ENCODE peak calls at places on chromosomes 13 and 19, in six cellular contexts. U is fibroblast of the aortic adventitia, F is neural progenitor cell, C is ovary, H is AG09309, S is BE2C. Z is an unnamed sample.

GRCh38 chr13:32211788-32212187 is 103.4 kb downstream of the ZAR1L start:
- DNase-seq in S (no peak), U (peak), F (no peak), H (peak), C (no peak), Z (no peak)

GRCh38 chr13:73934215-73934623 is 200.0 kb downstream of the KLF12 start:
- DNase-seq in H (no peak), S (no peak), F (no peak), C (no peak), U (no peak), Z (no peak)

GRCh38 chr13:85497652-85498051 is 301.6 kb downstream of the SLITRK6 start:
- DNase-seq in C (no peak), U (peak), H (peak), S (no peak), F (no peak), Z (no peak)

GRCh38 chr13:25067054-25067453 is 28.9 kb upstream of the PABPC3 start:
- DNase-seq in U (no peak), F (peak), H (no peak), S (no peak), C (no peak), Z (no peak)

GRCh38 chr19:44951179-44952159 is 3.7 kb upstream of the CLPTM1 start:
- DNase-seq in F (peak), U (peak), S (peak), H (peak), C (peak), Z (peak)

GRCh38 chr13:50521750-50522149 is 321.7 kb downstream of the DLEU7 start:
- DNase-seq in F (no peak), H (no peak), S (no peak), C (no peak), U (peak), Z (no peak)

GRCh38 chr13:107883561-107884175 is 331.7 kb downstream of the LIG4 start:
- DNase-seq in C (no peak), U (no peak), F (no peak), S (no peak), H (peak), Z (no peak)

GRCh38 chr13:98141938-98142426 is 912 bp upstream of the FARP1 start:
- DNase-seq in U (no peak), C (peak), H (no peak), F (peak), S (peak), Z (peak)

GRCh38 chr13:26051231-26052135 is at the start of gene SHISA2:
- DNase-seq in F (peak), C (peak), S (peak), U (peak), H (no peak), Z (peak)

GRCh38 chr13:47420568-47420967 is 523.7 kb upstream of the HTR2A start:
- DNase-seq in U (no peak), H (no peak), F (no peak), S (no peak), C (no peak), Z (no peak)

GRCh38 chr13:43196171-43196611 is 172.8 kb downstream of the DNAJC15 start:
- DNase-seq in S (peak), U (peak), F (no peak), C (peak), H (no peak), Z (no peak)
- TF ChIP-seq CTCF in S (peak), U (peak), F (no peak), C (no peak), H (no peak), Z (no peak)

DNA sequence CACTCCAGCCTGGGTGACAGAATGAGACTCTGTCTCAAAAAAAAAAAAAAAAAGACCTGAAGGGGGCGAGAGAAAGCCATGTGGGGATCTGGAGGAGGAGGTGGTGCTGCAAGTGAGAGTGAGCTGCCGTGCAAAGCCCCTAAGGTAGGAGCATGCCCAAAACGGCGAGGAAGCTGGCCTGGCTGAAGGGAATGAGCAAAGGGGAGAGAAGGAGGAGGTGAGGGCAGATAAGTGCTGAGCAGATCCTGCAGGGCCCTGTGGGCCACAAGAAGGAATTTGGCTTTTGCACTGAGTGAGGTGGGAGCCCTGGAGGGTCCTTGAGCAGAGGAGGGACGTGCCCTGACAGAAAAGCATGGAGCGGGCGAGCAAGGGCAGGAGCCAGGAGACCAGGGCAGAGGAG is 19.4 kb upstream of the ADGRE5 start:
- DNase-seq in C (no peak), U (peak), H (no peak), F (peak), S (no peak), Z (peak)
- TF ChIP-seq CTCF in C (no peak), U (no peak), H (peak), F (peak), S (peak), Z (no peak)

GRCh38 chr19:40521276-40521675 is 54.5 kb downstream of the SPTBN4 start:
- DNase-seq in S (peak), C (no peak), U (peak), F (no peak), H (peak), Z (no peak)

GRCh38 chr19:40524133-40524549 is 52.5 kb upstream of the SHKBP1 start:
- DNase-seq in H (no peak), C (no peak), S (no peak), U (no peak), F (no peak), Z (no peak)

GRCh38 chr19:40523322-40524047 is 53.2 kb upstream of the SHKBP1 start:
- DNase-seq in U (peak), H (peak), C (peak), S (peak), F (peak), Z (peak)

GRCh38 chr19:40517248-40517647 is 50.4 kb downstream of the SPTBN4 start:
- DNase-seq in U (no peak), H (no peak), C (no peak), S (no peak), F (no peak), Z (no peak)

DNA sequence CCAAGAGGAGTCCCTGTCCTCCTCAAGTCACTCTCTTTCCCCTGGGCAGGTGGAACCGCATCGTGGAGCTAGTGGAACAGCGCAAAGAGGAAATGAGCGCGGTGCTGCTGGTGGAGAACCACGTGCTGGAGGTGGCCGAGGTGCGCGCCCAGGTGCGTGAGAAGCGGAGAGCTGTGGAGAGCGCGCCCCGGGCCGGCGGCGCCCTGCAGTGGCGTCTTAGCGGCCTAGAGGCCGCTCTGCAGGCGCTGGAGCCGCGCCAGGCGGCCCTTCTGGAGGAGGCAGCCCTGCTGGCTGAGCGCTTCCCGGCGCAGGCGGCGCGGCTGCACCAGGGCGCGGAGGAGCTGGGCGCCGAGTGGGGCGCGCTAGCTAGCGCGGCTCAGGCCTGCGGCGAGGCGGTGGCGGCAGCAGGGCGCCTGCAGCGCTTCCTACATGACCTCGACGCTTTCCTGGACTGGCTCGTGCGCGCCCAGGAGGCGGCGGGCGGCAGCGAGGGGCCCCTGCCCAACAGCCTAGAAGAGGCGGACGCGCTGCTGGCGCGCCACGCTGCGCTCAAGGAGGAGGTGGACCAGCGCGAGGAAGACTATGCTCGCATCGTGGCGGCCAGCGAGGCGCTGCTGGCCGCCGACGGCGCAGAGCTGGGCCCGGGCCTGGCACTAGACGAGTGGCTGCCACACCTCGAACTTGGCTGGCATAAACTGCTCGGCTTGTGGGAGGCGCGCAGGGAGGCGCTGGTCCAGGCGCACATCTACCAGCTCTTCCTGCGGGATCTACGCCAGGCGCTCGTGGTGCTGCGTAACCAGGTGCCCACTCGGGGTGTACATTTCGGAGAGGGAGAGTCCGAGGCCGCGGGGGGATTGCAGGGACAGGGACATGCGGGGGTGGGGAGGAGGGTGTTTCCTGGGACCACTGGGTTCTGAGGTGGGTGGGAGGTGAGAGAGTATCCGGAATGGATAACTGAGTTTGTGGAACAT is 52.8 kb downstream of the SPTBN4 start:
- DNase-seq in U (no peak), F (peak), H (no peak), S (no peak), C (no peak), Z (no peak)
- TF ChIP-seq CTCF in U (no peak), F (peak), H (no peak), S (no peak), C (no peak), Z (no peak)

DNA sequence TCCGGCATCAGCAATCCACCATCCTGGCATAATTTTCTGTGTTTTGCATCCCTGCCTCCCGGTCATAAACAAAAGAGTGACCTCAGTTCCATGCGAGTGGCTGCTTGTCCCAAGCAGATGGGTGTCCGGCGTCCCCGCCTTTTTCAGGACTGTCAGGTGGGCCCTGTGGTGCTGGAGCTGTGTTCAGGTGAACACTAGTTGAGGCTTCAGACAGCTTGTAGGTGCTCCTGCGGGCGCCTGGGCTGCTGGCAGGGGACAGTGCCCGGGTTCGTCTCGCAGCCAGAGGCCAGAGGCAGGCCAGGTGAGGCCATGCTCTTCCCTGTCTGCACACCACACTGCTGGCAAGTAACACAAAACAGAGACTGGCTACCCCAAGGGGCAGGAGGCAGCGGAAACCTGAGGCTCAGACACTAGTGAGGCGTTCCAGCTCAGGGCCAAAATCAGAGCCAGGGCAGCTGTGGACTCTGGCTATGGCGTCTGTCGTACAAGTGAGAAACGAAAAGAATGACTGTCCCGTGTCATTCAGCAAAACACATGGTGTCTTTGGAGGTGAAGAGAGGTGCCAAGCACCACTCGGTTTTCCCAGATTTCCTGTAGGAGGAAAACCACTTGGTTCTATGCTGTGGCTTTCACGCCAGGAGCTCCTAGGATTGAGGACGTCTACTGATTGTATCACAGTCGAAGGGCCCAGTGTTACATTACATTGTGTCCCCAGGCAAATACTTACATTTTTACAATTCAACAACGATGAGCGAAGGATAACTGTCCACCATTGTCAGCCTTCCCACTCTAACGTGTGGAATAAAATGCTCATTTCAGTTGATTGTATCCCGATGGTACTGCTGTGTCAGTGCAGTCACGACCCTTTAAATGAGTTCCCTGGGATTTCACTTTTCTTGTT is 104.0 kb downstream of the ATP11A start:
- DNase-seq in H (no peak), F (no peak), U (no peak), C (no peak), S (no peak), Z (no peak)
- TF ChIP-seq CTCF in H (no peak), F (no peak), U (no peak), C (no peak), S (no peak), Z (no peak)

GRCh38 chr19:12881172-12881808 is at the start of gene DNASE2:
- DNase-seq in S (peak), C (peak), U (peak), H (peak), F (peak), Z (peak)
- TF ChIP-seq CTCF in S (no peak), C (no peak), U (no peak), H (no peak), F (no peak), Z (no peak)

DNA sequence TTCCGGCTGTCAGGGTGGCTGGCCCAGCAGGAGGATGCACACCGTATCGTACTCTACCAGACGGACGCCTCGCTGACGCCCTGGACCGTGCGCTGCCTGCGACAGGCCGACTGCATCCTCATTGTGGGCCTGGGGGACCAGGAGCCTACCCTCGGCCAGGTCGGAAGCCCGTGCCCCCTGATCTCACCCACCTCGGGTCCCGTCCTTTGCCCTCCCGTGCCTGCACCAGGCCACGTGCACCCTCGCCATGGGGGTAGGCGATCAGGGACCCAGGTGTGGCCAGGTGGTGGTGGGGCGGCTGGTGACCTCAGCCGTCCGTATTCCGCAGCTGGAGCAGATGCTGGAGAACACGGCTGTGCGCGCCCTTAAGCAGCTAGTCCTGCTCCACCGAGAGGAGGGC is 19.0 kb downstream of the PNPLA6 start:
- DNase-seq in U (no peak), F (no peak), H (no peak), C (no peak), S (no peak), Z (no peak)
- TF ChIP-seq CTCF in U (no peak), F (no peak), H (no peak), C (no peak), S (no peak), Z (no peak)

GRCh38 chr19:3520166-3521103 is 14.3 kb downstream of the FZR1 start:
- DNase-seq in F (no peak), S (peak), U (no peak), C (no peak), H (no peak), Z (no peak)
- TF ChIP-seq CTCF in F (no peak), S (peak), U (no peak), C (no peak), H (no peak), Z (no peak)

DNA sequence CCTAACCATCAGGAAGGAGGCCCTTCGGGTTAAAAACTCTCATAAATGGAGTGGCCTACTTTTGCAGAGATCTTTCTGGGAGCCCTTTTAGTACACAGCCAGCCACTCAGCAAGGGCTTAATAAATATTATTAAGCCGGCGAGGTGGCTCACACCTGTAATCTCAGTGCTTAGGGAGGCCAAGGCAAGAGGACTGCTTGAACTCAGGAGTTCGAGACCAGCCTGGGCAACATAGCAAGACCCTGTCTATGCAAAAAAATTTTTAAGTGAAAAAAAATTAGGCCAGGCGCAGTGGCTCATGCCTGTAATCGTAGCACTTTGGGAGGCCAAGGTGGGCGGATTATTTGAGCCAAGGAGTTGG is 810 bp upstream of the KANK2 start:
- DNase-seq in H (no peak), S (no peak), C (no peak), F (no peak), U (no peak), Z (no peak)
- TF ChIP-seq CTCF in H (no peak), S (no peak), C (no peak), F (no peak), U (no peak), Z (no peak)

DNA sequence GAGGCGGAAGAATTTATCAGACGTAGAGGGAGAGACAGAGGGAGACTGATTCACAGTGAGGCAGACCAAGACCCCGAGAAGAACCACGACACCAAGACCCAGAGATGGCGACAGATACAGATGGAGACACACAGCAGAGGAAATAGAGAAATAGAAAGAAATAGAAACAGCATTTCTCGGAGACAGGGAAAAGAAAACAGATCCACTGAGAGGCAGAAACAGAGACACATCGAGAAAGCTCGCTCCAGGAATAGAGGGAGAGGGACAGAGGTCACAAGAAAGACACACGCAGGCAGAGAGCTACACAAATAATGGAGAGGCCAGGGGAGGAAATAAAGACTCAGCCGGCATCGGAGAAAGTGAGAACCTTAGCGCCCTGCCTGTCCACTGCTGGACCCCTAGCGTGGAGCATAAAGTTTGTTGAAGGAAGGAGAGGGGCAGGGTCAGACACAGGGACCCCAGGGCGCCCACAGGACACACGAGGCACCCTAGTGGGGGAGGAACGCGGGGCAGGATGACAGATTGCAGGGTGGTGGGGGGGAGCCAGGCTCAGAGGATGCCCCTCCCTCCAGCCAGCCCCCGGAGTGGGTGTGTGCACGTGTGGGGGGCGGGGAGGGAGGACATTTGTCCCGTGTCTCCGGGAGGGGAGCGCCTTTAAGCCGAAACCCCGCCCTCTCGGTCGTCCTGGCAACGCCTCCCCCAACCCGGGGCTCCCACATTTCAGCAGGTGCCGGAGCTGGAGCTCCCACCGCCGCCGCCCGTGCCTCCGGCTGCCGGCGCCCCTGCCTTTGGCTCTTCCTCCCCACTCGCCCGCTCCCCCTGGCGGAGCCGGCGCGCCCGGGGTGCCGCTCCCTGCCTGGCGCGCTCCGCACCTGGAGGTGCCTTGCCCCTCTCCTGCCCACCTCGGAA is at the start of gene PRKCG:
- DNase-seq in C (peak), H (no peak), U (no peak), S (peak), F (peak), Z (peak)
- TF ChIP-seq CTCF in C (no peak), H (peak), U (peak), S (peak), F (peak), Z (peak)